ENCODE peak calls at places on chromosomes 2 and 18, in ten cellular contexts. T is type B pancreatic cell; E is T-helper 1 cell; X is WERI-Rb-1; M is activated naive CD4-positive, alpha-beta T cell treated with anti-CD3 and anti-CD28 coated beads for 36 hours; S is endodermal cell; Y is left ventricle myocardium inferior; C is activated CD8-positive, alpha-beta memory T cell treated with anti-CD3 and anti-CD28 coated beads for 24 hours; A is activated CD4-positive, alpha-beta T cell treated with anti-CD3 and anti-CD28 coated beads, Interleukin-2, amount 50 U/mL, for 4 hours; K is amniotic stem cell. W is an unnamed sample.

GRCh38 chr2:216047417-216047816 is 34.1 kb upstream of the MREG start:
- DNase-seq in K (no peak), M (no peak), T (no peak), X (no peak), A (no peak), E (no peak), C (no peak), S (no peak), Y (no peak), W (no peak)

GRCh38 chr2:176251928-176252327 is 17.3 kb upstream of the MTX2 start:
- DNase-seq in C (no peak), M (no peak), Y (no peak), K (no peak), E (no peak), T (no peak), S (no peak), X (no peak), A (no peak), W (no peak)

GRCh38 chr2:118845005-118845842 is 2.2 kb downstream of the EN1 start:
- DNase-seq in E (no peak), A (no peak), Y (no peak), M (no peak), C (no peak), K (no peak), S (peak), X (no peak), T (no peak), W (no peak)

GRCh38 chr18:35993013-35993412 is 20.5 kb downstream of the RMP24 start:
- DNase-seq in C (no peak), A (no peak), S (no peak), T (no peak), Y (no peak), E (no peak), X (no peak), K (no peak), M (no peak), W (no peak)

GRCh38 chr18:61855992-61856378 is 36.8 kb downstream of the RNF152 start:
- DNase-seq in X (no peak), K (no peak), E (no peak), A (no peak), Y (no peak), C (no peak), M (no peak), S (no peak), T (no peak), W (no peak)

GRCh38 chr2:160087854-160088745 is 25.7 kb upstream of the PLA2R1 start:
- DNase-seq in A (no peak), C (no peak), K (no peak), E (no peak), X (peak), M (peak), T (no peak), Y (no peak), S (no peak), W (no peak)

GRCh38 chr2:234243871-234244565 is 193.5 kb downstream of the SPP2 start:
- DNase-seq in T (no peak), C (no peak), K (no peak), Y (no peak), E (no peak), A (no peak), X (no peak), M (no peak), S (no peak), W (no peak)

GRCh38 chr18:44668280-44668975 is 12.3 kb upstream of the SETBP1 start:
- DNase-seq in E (no peak), S (no peak), A (no peak), X (no peak), C (no peak), K (no peak), T (no peak), Y (no peak), M (no peak), W (no peak)

GRCh38 chr2:675982-676646 is 1.1 kb downstream of the TMEM18 start:
- DNase-seq in S (peak), X (peak), E (no peak), C (no peak), Y (no peak), K (peak), A (peak), M (peak), T (no peak), W (no peak)

GRCh38 chr2:133711226-133711625 is 143.0 kb upstream of the NCKAP5 start:
- DNase-seq in S (no peak), T (no peak), X (peak), E (no peak), A (no peak), Y (no peak), C (no peak), K (no peak), M (no peak), W (no peak)

GRCh38 chr2:70103531-70104061 is 16.3 kb downstream of the PCBP1 start:
- DNase-seq in A (no peak), T (no peak), M (no peak), Y (no peak), K (no peak), E (no peak), S (no peak), C (no peak), X (no peak), W (no peak)

GRCh38 chr2:44778221-44778654 is 163.3 kb upstream of the SIX3 start:
- DNase-seq in Y (no peak), S (peak), M (no peak), C (no peak), X (peak), E (no peak), K (no peak), T (no peak), A (no peak), W (no peak)

GRCh38 chr2:111930875-111931274 is 32.5 kb downstream of the MERTK start:
- DNase-seq in X (no peak), T (no peak), Y (no peak), K (no peak), E (no peak), S (no peak), C (no peak), A (no peak), M (peak), W (no peak)

GRCh38 chr2:232162191-232162590 is 200.7 kb downstream of the DIS3L2 start:
- DNase-seq in M (no peak), S (no peak), K (no peak), C (no peak), A (no peak), E (no peak), X (no peak), T (no peak), Y (no peak), W (no peak)

GRCh38 chr2:234348081-234348480 is 148.8 kb downstream of the ARL4C start:
- DNase-seq in M (no peak), K (no peak), T (no peak), X (no peak), E (no peak), A (no peak), S (no peak), Y (no peak), C (no peak), W (no peak)

GRCh38 chr2:207227062-207227748 is 61.5 kb upstream of the KLF7 start:
- DNase-seq in A (no peak), X (no peak), M (no peak), C (no peak), S (peak), K (no peak), Y (peak), E (no peak), T (no peak), W (no peak)

GRCh38 chr2:160375037-160375436 is 118.6 kb downstream of the RBMS1 start:
- DNase-seq in X (no peak), C (no peak), T (no peak), A (no peak), Y (no peak), E (no peak), K (no peak), S (no peak), M (no peak), W (no peak)

GRCh38 chr18:50277935-50278334 is 3.4 kb downstream of the MBD1 start:
- DNase-seq in A (no peak), X (no peak), T (no peak), S (no peak), E (no peak), M (no peak), C (no peak), Y (no peak), K (no peak), W (no peak)

GRCh38 chr2:223537669-223538601 is 64.2 kb downstream of the SCG2 start:
- DNase-seq in M (no peak), E (no peak), X (no peak), K (no peak), C (no peak), T (no peak), A (no peak), S (peak), Y (no peak), W (no peak)

GRCh38 chr2:23422089-23423061 is 37.4 kb downstream of the KLHL29 start:
- DNase-seq in E (no peak), T (no peak), Y (no peak), C (peak), M (no peak), K (no peak), S (peak), X (no peak), A (no peak), W (no peak)

GRCh38 chr2:102619414-102620319 is at the start of gene SLC9A2:
- DNase-seq in T (peak), K (no peak), E (no peak), M (peak), Y (peak), S (peak), X (no peak), A (no peak), C (peak), W (no peak)

GRCh38 chr18:35730738-35731370 is 149.3 kb downstream of the GALNT1 start:
- DNase-seq in C (no peak), M (no peak), T (no peak), X (no peak), E (no peak), K (no peak), S (no peak), Y (peak), A (no peak), W (no peak)

GRCh38 chr18:49590608-49591007 is 28.8 kb downstream of the LIPG start:
- DNase-seq in T (no peak), A (no peak), Y (no peak), E (no peak), S (no peak), K (no peak), X (no peak), M (no peak), C (no peak), W (no peak)

GRCh38 chr2:74063486-74063885 is 78.8 kb downstream of the TET3 start:
- DNase-seq in M (no peak), X (no peak), Y (no peak), A (no peak), K (no peak), E (no peak), T (no peak), C (no peak), S (no peak), W (no peak)

GRCh38 chr2:177782613-177783012 is 290.0 kb downstream of the PDE11A start:
- DNase-seq in Y (no peak), X (no peak), K (no peak), S (no peak), E (no peak), A (no peak), C (no peak), T (no peak), M (no peak), W (no peak)

GRCh38 chr2:193703411-193703810 is 1508.7 kb upstream of the TMEFF2 start:
- DNase-seq in T (no peak), M (no peak), Y (no peak), E (no peak), K (no peak), C (no peak), X (no peak), S (no peak), A (no peak), W (no peak)

W was measured in activated B cell treated with CpG ODN at 0.5 μM for 24 hours.